ENCODE peak calls at places on chromosomes 6 and 20, in seven cellular contexts. D is breast epithelium, L is HCT116, X is sigmoid colon, O is GM23338, U is stomach, B is Panc1. I is an unnamed sample. For H3K4me1, the result is how much of the 10 kb centered on the place peaks cover.

GRCh38 chr20:22836211-22836610 is 198.9 kb upstream of the SSTR4 start:
- DNase-seq in D (no peak), L (no peak), X (no peak), O (no peak), U (no peak), B (no peak), I (no peak)

GRCh38 chr6:164322533-164322932 is 908.0 kb downstream of the QKI start:
- DNase-seq in D (no peak), L (no peak), X (no peak), O (no peak), U (no peak), B (no peak), I (no peak)

GRCh38 chr6:219641-220198 is 72.6 kb upstream of the DUSP22 start:
- DNase-seq in D (no peak), L (no peak), X (peak), O (peak), U (peak), B (no peak), I (no peak)

GRCh38 chr6:73249998-73250397 is 13.0 kb downstream of the KHDC1 start:
- DNase-seq in D (no peak), L (no peak), X (no peak), O (no peak), U (no peak), B (no peak), I (no peak)

GRCh38 chr6:14996892-14997291 is 249.0 kb upstream of the JARID2 start:
- DNase-seq in D (no peak), L (peak), X (peak), O (no peak), U (no peak), B (no peak), I (no peak)

GRCh38 chr20:23231561-23232218 is 118.9 kb upstream of the NXT1 start:
- DNase-seq in D (no peak), L (no peak), X (no peak), O (no peak), U (no peak), B (no peak), I (no peak)

GRCh38 chr20:62860391-62860923 is 1.2 kb downstream of the TCFL5 start:
- DNase-seq in D (peak), L (no peak), X (no peak), O (peak), U (no peak), B (no peak), I (no peak)

GRCh38 chr6:27667651-27668441 is 194.9 kb upstream of the ZNF184 start:
- DNase-seq in D (no peak), L (no peak), X (no peak), O (peak), U (no peak), B (peak), I (no peak)

GRCh38 chr6:137487947-137488735 is 6.1 kb downstream of the OLIG3 start:
- DNase-seq in D (no peak), L (no peak), X (no peak), O (peak), U (no peak), B (no peak), I (no peak)

GRCh38 chr6:56753801-56754200 is 111.1 kb upstream of the DST start:
- DNase-seq in D (no peak), L (no peak), X (no peak), O (no peak), U (no peak), B (no peak), I (no peak)
- H3K4me1 ChIP-seq in D (under half), L (half or more), X (half or more), O (half or more), U (under half), B (half or more), I (under half)

DNA sequence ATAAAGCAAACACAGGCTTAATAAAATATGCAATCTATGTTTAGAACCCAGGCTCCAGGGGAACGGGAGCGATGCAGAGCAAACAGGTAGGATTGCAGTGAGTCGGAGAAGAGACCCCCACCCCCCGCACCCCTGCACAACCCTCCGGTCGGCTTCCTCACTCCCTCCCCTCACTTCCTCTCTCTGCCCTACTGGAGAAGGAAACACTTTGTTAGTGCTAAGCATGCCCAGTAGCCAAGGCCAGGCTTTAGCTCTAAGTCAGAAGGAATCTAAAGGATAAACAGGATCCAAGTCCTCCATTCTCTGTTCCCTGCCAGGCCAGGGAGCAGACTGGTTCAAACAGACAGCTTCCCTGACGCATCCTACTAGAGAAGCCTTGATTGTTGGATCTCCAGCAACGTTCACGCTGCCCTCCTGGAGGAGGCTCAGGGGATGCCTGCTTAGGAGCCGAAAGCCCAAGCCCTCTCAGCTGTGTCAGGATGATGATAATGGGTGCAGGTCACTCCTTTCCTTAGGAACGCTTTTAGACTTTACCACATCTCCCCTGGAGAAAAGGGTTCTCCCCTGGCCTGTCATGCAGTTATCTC is 14.7 kb downstream of the FOXQ1 start:
- DNase-seq in D (no peak), L (no peak), X (no peak), O (no peak), U (no peak), B (no peak), I (no peak)
- TF ChIP-seq POLR2AphosphoS5 in D (no peak), L (no peak), X (no peak), O (no peak), U (no peak), B (no peak), I (no peak)

DNA sequence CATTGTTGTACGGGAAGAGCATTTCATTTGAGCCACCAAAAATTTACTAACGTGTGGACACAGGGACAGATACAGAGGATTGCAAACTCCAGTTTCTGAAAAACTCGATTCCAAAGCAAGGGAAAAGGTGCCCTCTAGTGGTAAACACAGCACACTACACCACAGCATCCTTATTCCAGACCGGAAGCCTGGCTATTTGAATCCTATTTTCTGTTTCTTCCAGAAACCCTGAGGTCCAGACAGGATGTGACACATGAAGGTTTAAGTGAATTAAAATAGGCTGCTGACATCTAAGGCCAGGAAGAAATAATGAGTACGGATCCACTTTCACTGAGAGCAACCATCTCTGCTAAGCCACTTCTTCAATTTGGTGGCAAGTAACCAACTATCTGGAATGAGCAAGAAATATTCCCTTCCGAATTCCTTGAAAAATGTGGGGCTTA is 31.8 kb upstream of the GMPR start:
- DNase-seq in D (no peak), L (peak), X (no peak), O (peak), U (peak), B (peak), I (no peak)
- H3K4me1 ChIP-seq in D (under half), L (under half), X (under half), O (under half), U (under half), B (under half), I (under half)

GRCh38 chr20:44715495-44716308 is 533 bp downstream of the CCN5 start:
- DNase-seq in D (no peak), L (no peak), X (peak), O (no peak), U (no peak), B (no peak), I (no peak)

GRCh38 chr20:44714102-44714700 is 968 bp upstream of the CCN5 start:
- DNase-seq in D (no peak), L (no peak), X (peak), O (no peak), U (peak), B (no peak), I (no peak)

GRCh38 chr20:44717986-44718385 is 2.8 kb downstream of the CCN5 start:
- DNase-seq in D (no peak), L (no peak), X (peak), O (peak), U (no peak), B (no peak), I (no peak)

GRCh38 chr20:44716309-44717106 is 1.3 kb downstream of the CCN5 start:
- DNase-seq in D (no peak), L (no peak), X (peak), O (no peak), U (no peak), B (no peak), I (no peak)

DNA sequence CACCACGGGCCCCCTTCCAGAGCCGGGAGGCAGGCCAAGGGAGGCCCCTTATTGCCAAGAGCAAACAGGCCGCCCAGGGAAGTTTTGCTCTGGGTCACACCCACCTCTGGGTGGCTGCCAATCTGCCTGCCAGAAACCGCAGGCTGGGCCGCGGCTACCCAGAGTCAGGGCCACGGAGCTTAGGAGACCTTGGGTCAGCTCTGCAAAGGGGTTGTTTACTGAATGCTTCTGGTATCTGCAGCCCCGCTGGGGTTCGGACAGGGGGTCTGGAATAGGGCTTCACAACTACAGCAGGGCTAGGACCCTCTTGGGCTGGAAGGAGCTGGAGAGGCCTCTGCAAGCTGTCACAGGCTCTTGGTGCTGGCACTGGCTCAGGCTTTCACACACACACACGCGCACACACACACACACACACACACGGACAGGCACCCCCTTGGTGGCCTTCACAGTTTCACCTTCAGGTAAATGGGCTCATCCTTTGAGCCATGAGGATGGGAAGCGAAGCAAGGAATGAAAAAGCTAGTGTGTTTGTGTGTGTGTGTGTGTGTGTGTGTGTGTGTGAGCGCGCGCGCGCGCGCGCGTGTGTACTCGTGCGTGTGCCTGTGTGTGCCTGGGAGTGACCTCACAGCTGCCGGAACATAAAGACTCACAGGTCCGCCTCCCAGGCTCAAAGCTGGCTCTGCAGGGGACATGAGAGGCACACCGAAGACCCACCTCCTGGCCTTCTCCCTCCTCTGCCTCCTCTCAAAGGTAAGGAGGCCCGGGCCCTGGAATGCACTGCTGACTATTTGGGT is at the start of gene CCN5:
- DNase-seq in D (peak), L (peak), X (peak), O (no peak), U (peak), B (peak), I (peak)
- TF ChIP-seq POLR2AphosphoS5 in D (no peak), L (peak), X (no peak), O (no peak), U (no peak), B (peak), I (no peak)

GRCh38 chr6:112939543-112939942 is 592.4 kb downstream of the RFPL4B start:
- DNase-seq in D (no peak), L (no peak), X (no peak), O (no peak), U (no peak), B (no peak), I (no peak)
- H3K4me1 ChIP-seq in D (under half), L (under half), X (under half), O (under half), U (under half), B (under half), I (under half)

DNA sequence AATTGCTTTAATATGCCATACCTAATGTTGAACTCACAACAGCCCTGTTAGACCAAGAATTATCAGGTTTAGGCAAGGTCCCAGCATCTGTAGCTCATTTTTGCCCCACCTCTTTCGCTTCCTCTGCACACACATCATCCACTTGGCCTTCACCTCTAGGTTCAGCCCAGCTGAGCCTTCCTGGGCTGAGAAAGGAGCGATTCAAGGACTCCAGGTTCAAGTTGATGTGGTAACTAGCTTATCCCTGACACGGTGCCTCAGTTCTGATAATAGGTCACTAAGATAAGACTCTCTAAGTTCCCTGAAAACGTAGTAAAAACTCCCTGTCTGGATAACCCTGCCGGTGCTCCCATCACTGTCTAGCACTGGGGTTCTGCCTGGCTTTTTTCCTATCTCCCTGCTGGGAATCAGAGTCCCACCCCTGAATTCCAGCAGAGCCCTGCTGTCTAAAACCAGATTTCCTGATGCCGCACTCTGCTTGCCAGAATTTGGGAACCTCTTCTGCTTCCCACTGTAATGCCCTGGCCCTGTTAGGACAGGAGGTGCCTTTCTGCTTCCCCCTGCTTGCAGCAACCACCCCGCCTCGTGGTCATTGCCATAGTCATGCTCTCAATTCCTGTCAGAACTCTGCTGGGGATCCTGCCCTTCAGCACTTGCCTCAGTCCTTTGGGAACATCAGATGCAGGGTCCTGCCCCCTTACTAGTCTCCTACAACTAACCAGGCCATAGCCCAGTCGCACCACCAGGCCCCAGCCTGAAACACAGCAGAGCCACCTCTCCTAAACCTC is 47.6 kb downstream of the ALDH8A1 start:
- DNase-seq in D (no peak), L (no peak), X (no peak), O (no peak), U (no peak), B (no peak), I (no peak)
- TF ChIP-seq POLR2AphosphoS5 in D (no peak), L (no peak), X (no peak), O (no peak), U (no peak), B (no peak), I (no peak)

GRCh38 chr20:36932476-36933426 is 18.8 kb downstream of the SAMHD1 start:
- DNase-seq in D (no peak), L (no peak), X (no peak), O (no peak), U (no peak), B (no peak), I (no peak)
- H3K4me1 ChIP-seq in D (under half), L (under half), X (under half), O (under half), U (under half), B (under half), I (under half)